ENCODE peak calls at places on chromosomes 6 and 20, in eight cellular contexts. H is sciatic nerve; T is skeletal muscle cell; K is astrocyte; N is stimulated activated naive B cell treated with anti-CD40 and anti-IgM and Interleukin-4, amounts not matched to agents 10 μg/mL and 1 μg/mL and 100 μg/mL, for 72 hours; Y is mammary epithelial cell; O is AG09309; B is brain pericyte. Q is an unnamed sample.
A peak's percentile ranks its signal among the peaks of the same experiment; 100 is the strongest.

GRCh38 chr20:37356387-37356786 is 10.4 kb downstream of the SRC start:
- DNase-seq in H (peak; percentile 78), T (no peak), K (no peak), N (no peak), Y (peak; percentile 59), O (no peak), B (no peak), Q (no peak)

GRCh38 chr6:52570291-52570700 is 6.6 kb downstream of the TRAM2 start:
- DNase-seq in H (no peak), T (no peak), K (peak; percentile 77), N (no peak), Y (peak; percentile 10), O (no peak), B (no peak), Q (no peak)

GRCh38 chr6:26401987-26402658 is at the start of gene BTN3A1:
- DNase-seq in H (peak; percentile 71), T (peak; percentile 42), K (peak; percentile 48), N (peak; percentile 54), Y (peak; percentile 77), O (no peak), B (peak; percentile 32), Q (peak; percentile 87)

GRCh38 chr6:169445661-169446581 is 192.3 kb upstream of the THBS2 start:
- DNase-seq in H (no peak), T (no peak), K (no peak), N (no peak), Y (no peak), O (no peak), B (no peak), Q (no peak)

GRCh38 chr6:131844243-131844841 is 36.5 kb downstream of the ENPP1 start:
- DNase-seq in H (no peak), T (no peak), K (no peak), N (no peak), Y (no peak), O (peak; percentile 64), B (no peak), Q (no peak)

GRCh38 chr6:21909321-21909720 is 315.8 kb downstream of the SOX4 start:
- DNase-seq in H (no peak), T (no peak), K (no peak), N (no peak), Y (no peak), O (no peak), B (no peak), Q (no peak)

GRCh38 chr20:63003546-63003945 is 3.2 kb downstream of the BHLHE23 start:
- DNase-seq in H (no peak), T (no peak), K (no peak), N (no peak), Y (no peak), O (no peak), B (no peak), Q (no peak)

GRCh38 chr20:16476032-16476431 is 97.2 kb downstream of the KIF16B start:
- DNase-seq in H (no peak), T (peak; percentile 24), K (no peak), N (no peak), Y (peak; percentile 23), O (no peak), B (peak; percentile 21), Q (no peak)

GRCh38 chr20:14720251-14720650 is 382.8 kb upstream of the FLRT3 start:
- DNase-seq in H (no peak), T (no peak), K (no peak), N (no peak), Y (no peak), O (no peak), B (no peak), Q (no peak)

GRCh38 chr6:166523782-166524569 is 62.5 kb downstream of the RAMACL start:
- DNase-seq in H (no peak), T (no peak), K (no peak), N (no peak), Y (no peak), O (no peak), B (no peak), Q (no peak)

GRCh38 chr20:38268115-38268514 is 7.6 kb upstream of the KIAA1755 start:
- DNase-seq in H (no peak), T (no peak), K (no peak), N (no peak), Y (no peak), O (no peak), B (no peak), Q (no peak)

GRCh38 chr6:127317275-127318128 is 25.9 kb downstream of the ECHDC1 start:
- DNase-seq in H (no peak), T (no peak), K (no peak), N (no peak), Y (no peak), O (no peak), B (no peak), Q (no peak)

GRCh38 chr6:114346451-114346850 is 3.6 kb upstream of the HS3ST5 start:
- DNase-seq in H (no peak), T (no peak), K (no peak), N (no peak), Y (no peak), O (no peak), B (no peak), Q (no peak)

GRCh38 chr6:158337332-158337731 is 25.1 kb downstream of the TULP4 start:
- DNase-seq in H (no peak), T (no peak), K (no peak), N (no peak), Y (no peak), O (no peak), B (no peak), Q (no peak)

GRCh38 chr20:25211273-25211672 is 15.8 kb downstream of the ENTPD6 start:
- DNase-seq in H (no peak), T (no peak), K (no peak), N (no peak), Y (no peak), O (no peak), B (no peak), Q (no peak)

GRCh38 chr6:15061176-15061575 is 184.7 kb upstream of the JARID2 start:
- DNase-seq in H (no peak), T (no peak), K (no peak), N (peak; percentile 20), Y (no peak), O (no peak), B (no peak), Q (no peak)

GRCh38 chr6:20572940-20573339 is 38.7 kb downstream of the CDKAL1 start:
- DNase-seq in H (no peak), T (peak; percentile 60), K (peak; percentile 36), N (no peak), Y (peak; percentile 25), O (peak; percentile 28), B (no peak), Q (no peak)

GRCh38 chr6:33885121-33886057 is 81.6 kb upstream of the MLN start:
- DNase-seq in H (no peak), T (no peak), K (peak; percentile 14), N (no peak), Y (peak; percentile 60), O (peak; percentile 41), B (no peak), Q (peak; percentile 37)

GRCh38 chr6:139346392-139346791 is 28.1 kb downstream of the CITED2 start:
- DNase-seq in H (no peak), T (no peak), K (no peak), N (no peak), Y (no peak), O (no peak), B (no peak), Q (no peak)

GRCh38 chr6:133648576-133648975 is 240.3 kb upstream of the TCF21 start:
- DNase-seq in H (no peak), T (no peak), K (peak; percentile 44), N (no peak), Y (no peak), O (no peak), B (no peak), Q (no peak)

GRCh38 chr6:29395331-29395730 is at the start of gene OR12D2:
- DNase-seq in H (no peak), T (no peak), K (no peak), N (no peak), Y (no peak), O (no peak), B (no peak), Q (no peak)

GRCh38 chr6:50816115-50816675 is 2.5 kb upstream of the TFAP2B start:
- DNase-seq in H (peak; percentile 89), T (peak; percentile 9), K (peak; percentile 23), N (peak; percentile 31), Y (peak; percentile 61), O (peak; percentile 18), B (peak; percentile 17), Q (peak; percentile 71)

GRCh38 chr6:53361549-53362031 is 12.8 kb upstream of the ELOVL5 start:
- DNase-seq in H (no peak), T (peak; percentile 41), K (peak; percentile 34), N (peak; percentile 17), Y (peak; percentile 77), O (no peak), B (no peak), Q (no peak)

GRCh38 chr20:54643761-54644160 is 168.4 kb downstream of the DOK5 start:
- DNase-seq in H (no peak), T (peak; percentile 62), K (peak; percentile 90), N (no peak), Y (peak; percentile 17), O (peak; percentile 31), B (no peak), Q (peak; percentile 83)

GRCh38 chr20:54335299-54335698 is 127.4 kb downstream of the PFDN4 start:
- DNase-seq in H (no peak), T (no peak), K (peak; percentile 34), N (no peak), Y (peak; percentile 1), O (no peak), B (no peak), Q (no peak)

Q was measured in kidney.